ENCODE peak calls at places on chromosomes 6 and 20, in four cellular contexts. L is neuronal stem cell, P is stomach, A is IMR-90. Z is an unnamed sample.

GRCh38 chr20:2156666-2157624 is 55.3 kb downstream of the STK35 start:
- DNase-seq in L (no peak), P (no peak), A (no peak), Z (no peak)

GRCh38 chr6:307065-307814 is 15.0 kb downstream of the DUSP22 start:
- DNase-seq in L (no peak), P (no peak), A (no peak), Z (no peak)

GRCh38 chr6:43985329-43985728 is 141.9 kb downstream of the MRPL14 start:
- DNase-seq in L (no peak), P (no peak), A (no peak), Z (no peak)

GRCh38 chr20:45469336-45470261 is at the start of gene WFDC2:
- DNase-seq in L (no peak), P (peak), A (no peak), Z (no peak)

GRCh38 chr20:805713-806112 is 27.8 kb upstream of the FAM110A start:
- DNase-seq in L (peak), P (no peak), A (peak), Z (no peak)

GRCh38 chr6:68343901-68344300 is 291.2 kb upstream of the ADGRB3 start:
- DNase-seq in L (peak), P (no peak), A (peak), Z (no peak)

GRCh38 chr6:41371992-41372525 is 36.7 kb downstream of the NCR2 start:
- DNase-seq in L (no peak), P (peak), A (no peak), Z (no peak)

GRCh38 chr6:157232161-157232895 is 91.0 kb downstream of the TMEM242 start:
- DNase-seq in L (no peak), P (no peak), A (no peak), Z (no peak)

GRCh38 chr6:161128680-161129196 is 137.2 kb downstream of the MAP3K4 start:
- DNase-seq in L (no peak), P (no peak), A (peak), Z (no peak)

GRCh38 chr6:161130606-161131005 is 139.0 kb downstream of the MAP3K4 start:
- DNase-seq in L (no peak), P (no peak), A (no peak), Z (no peak)

GRCh38 chr6:161125591-161125990 is 134.0 kb downstream of the MAP3K4 start:
- DNase-seq in L (no peak), P (no peak), A (no peak), Z (no peak)

GRCh38 chr6:161127071-161127740 is 135.6 kb downstream of the MAP3K4 start:
- DNase-seq in L (no peak), P (no peak), A (no peak), Z (no peak)

DNA sequence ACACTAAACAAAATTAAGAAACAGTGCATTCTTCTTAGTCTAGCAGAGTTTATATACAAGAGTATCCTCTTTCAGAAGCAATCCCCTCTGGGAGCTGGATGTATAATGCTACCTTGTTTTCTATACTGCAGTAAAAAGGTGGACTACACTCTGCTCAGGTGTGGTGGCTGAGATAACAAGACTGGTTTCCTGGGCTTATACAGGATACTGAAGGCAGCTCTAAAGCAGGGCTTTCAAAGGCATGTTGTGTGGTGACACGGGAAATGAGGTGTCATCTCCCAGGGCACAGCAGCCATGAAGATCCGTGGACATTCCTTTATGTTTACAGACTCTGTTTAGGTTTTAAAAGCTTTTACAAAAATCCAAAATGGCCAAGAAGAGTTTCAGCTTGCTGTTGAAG is 136.7 kb downstream of the MAP3K4 start:
- DNase-seq in L (no peak), P (no peak), A (no peak), Z (no peak)
- H3K27ac ChIP-seq in L (no peak), P (no peak), A (no peak), Z (no peak)

GRCh38 chr6:167807200-167807599 is 19.5 kb upstream of the AFDN start:
- DNase-seq in L (no peak), P (no peak), A (no peak), Z (no peak)
- H3K27ac ChIP-seq in L (no peak), P (no peak), A (no peak), Z (no peak)

GRCh38 chr6:37122861-37123260 is 47.1 kb upstream of the PIM1 start:
- DNase-seq in L (no peak), P (no peak), A (peak), Z (no peak)
- H3K27ac ChIP-seq in L (no peak), P (no peak), A (no peak), Z (no peak)

DNA sequence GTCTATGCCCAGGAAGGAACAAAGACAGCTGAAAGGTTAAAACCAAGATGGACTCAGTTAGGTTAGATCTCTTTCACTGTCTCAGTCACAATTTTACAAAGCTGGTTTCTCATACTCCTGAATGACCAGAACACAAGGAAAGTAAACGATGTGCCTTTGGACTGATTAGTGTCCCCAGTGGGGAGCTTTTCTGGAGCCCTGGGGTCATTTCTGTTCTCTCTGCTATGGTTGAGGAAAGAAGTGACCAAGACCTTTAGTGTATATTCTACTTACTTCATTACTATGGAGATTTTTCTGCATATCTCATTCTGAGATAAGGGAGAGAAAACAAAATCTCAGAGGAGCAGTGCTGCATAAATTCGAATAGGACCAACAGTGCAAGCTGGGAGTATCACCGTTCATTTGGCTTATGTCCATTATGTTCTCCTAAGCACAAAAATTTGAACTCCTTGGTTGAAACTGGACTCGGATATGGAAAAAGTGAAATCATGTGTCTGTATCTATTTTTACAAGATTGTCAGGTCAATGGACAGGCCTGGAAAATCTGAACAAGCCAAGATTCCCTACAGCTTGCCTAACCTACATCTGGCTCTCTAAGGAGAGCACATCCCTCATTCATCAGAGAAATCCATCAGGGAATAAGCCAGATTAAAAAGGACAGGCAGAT is 34.4 kb upstream of the ENPP1 start:
- DNase-seq in L (no peak), P (no peak), A (no peak), Z (no peak)
- H3K27ac ChIP-seq in L (no peak), P (no peak), A (no peak), Z (no peak)

GRCh38 chr6:17632929-17633328 is 32.8 kb downstream of the FAM8A1 start:
- DNase-seq in L (no peak), P (no peak), A (no peak), Z (no peak)

GRCh38 chr6:17633465-17634188 is 33.5 kb downstream of the FAM8A1 start:
- DNase-seq in L (no peak), P (no peak), A (no peak), Z (no peak)

GRCh38 chr6:17640477-17640917 is 40.4 kb downstream of the FAM8A1 start:
- DNase-seq in L (no peak), P (no peak), A (peak), Z (no peak)

GRCh38 chr6:17635568-17635967 is 35.5 kb downstream of the FAM8A1 start:
- DNase-seq in L (no peak), P (no peak), A (peak), Z (no peak)

GRCh38 chr6:17638212-17638611 is 38.1 kb downstream of the FAM8A1 start:
- DNase-seq in L (no peak), P (no peak), A (peak), Z (no peak)
- H3K27ac ChIP-seq in L (no peak), P (no peak), A (no peak), Z (no peak)